ENCODE peak calls at places on chromosome 18, in four cellular contexts. K is HCT116, G is A549, I is IMR-90. L is an unnamed sample.

GRCh38 chr18:63444567-63444966 is 22.3 kb upstream of the VPS4B start:
- ATAC-seq in K (no peak), G (no peak), I (peak), L (peak)

GRCh38 chr18:37364237-37364636 is 201.4 kb downstream of the CELF4 start:
- ATAC-seq in K (no peak), G (no peak), I (no peak), L (no peak)

GRCh38 chr18:77248873-77249582 is 620 bp upstream of the GALR1 start:
- ATAC-seq in K (no peak), G (no peak), I (peak), L (no peak)

GRCh38 chr18:50042611-50043010 is 152.3 kb downstream of the MYO5B start:
- ATAC-seq in K (no peak), G (no peak), I (no peak), L (no peak)

GRCh38 chr18:73742959-73743358 is 404.7 kb downstream of the FBXO15 start:
- ATAC-seq in K (no peak), G (no peak), I (peak), L (no peak)

GRCh38 chr18:48036191-48036590 is 105.7 kb upstream of the SMAD2 start:
- ATAC-seq in K (no peak), G (no peak), I (no peak), L (peak)

GRCh38 chr18:34297287-34297686 is 72.6 kb upstream of the NOL4 start:
- ATAC-seq in K (no peak), G (no peak), I (no peak), L (no peak)

GRCh38 chr18:58762781-58763171 is 91.5 kb downstream of the MALT1 start:
- ATAC-seq in K (no peak), G (no peak), I (no peak), L (no peak)

GRCh38 chr18:57930476-57930875 is 113.5 kb upstream of the NEDD4L start:
- ATAC-seq in K (no peak), G (no peak), I (no peak), L (no peak)

GRCh38 chr18:69945220-69946114 is 2.2 kb downstream of the CD226 start:
- ATAC-seq in K (no peak), G (no peak), I (no peak), L (no peak)

GRCh38 chr18:69949538-69949936 is 1.9 kb upstream of the CD226 start:
- ATAC-seq in K (no peak), G (no peak), I (no peak), L (no peak)

GRCh38 chr18:69948919-69949537 is 1.4 kb upstream of the CD226 start:
- ATAC-seq in K (no peak), G (no peak), I (peak), L (peak)

GRCh38 chr18:69946608-69947155 is 991 bp downstream of the CD226 start:
- ATAC-seq in K (no peak), G (no peak), I (no peak), L (no peak)

GRCh38 chr18:69947361-69948106 is at the start of gene CD226:
- ATAC-seq in K (no peak), G (no peak), I (no peak), L (no peak)
- TF ChIP-seq POLR2A in K (no peak), G (no peak), I (no peak), L (no peak)

DNA sequence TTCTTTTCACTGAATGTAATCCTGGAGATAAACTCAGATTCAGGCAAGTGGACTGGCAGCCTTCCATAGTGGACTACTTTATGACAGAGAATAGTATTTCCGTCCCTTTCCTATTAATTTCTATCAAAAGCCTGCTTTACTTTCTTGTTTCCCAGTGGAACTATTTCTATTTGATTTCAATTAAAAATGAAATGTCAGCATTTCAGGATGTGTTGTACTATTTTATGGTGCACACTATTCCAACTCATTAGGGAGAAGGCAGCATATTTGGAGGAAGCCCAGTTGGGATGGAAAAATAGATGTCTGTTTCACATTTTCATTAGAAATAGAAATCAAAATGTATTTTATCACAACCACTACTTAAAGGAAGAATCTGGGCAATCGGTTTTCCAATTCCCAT is 37.9 kb upstream of the TCF4 start:
- ATAC-seq in K (no peak), G (no peak), I (no peak), L (no peak)
- TF ChIP-seq POLR2A in K (no peak), G (no peak), I (no peak), L (no peak)

DNA sequence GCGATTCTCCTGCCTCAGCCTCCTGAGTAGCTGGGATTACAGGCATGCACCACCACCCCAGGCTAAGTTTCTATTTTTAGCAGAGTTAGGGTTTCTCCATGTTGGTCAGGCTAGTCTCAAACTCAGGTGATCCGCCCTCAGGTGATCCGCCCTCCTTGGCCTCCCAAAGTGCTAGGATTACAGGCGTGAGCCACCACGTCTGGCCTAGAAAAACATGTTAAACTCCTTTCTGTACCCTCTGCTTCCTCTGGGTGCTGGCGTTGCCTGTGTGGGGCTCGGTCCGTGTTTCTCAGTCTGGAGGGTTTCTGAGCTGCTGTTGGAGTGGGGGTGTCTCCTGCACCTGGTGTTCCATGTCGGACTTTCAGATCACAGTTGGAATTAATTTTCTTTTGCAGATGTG is 17.9 kb downstream of the LDLRAD4 start:
- ATAC-seq in K (no peak), G (no peak), I (no peak), L (no peak)
- TF ChIP-seq POLR2A in K (no peak), G (no peak), I (no peak), L (no peak)

GRCh38 chr18:22551536-22552151 is 133.9 kb upstream of the CTAGE1 start:
- ATAC-seq in K (peak), G (no peak), I (peak), L (no peak)
- TF ChIP-seq POLR2A in K (no peak), G (no peak), I (peak), L (no peak)

DNA sequence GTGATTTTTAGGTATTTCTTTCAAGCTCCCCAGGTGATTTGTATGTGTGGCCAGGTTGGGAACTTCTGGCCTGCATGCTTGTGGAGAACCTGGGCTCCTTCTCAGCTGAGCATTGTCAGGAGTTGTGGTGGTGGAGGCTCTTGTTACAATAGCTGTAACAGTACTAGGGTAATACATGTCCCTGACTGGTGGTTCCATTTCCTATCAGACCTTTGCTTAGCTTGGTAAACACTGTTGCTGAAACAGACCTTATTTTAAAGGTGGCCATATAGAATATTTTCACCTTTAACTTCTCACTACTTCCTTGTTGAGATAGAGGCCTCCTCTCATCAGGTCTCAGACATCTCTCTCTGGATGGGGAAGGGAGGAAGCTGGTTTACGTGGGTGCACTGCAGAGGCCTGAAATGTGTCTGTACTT is 79.2 kb downstream of the SETBP1 start:
- ATAC-seq in K (no peak), G (no peak), I (no peak), L (no peak)
- TF ChIP-seq POLR2A in K (no peak), G (no peak), I (no peak), L (no peak)

GRCh38 chr18:26228562-26229260 is 2.5 kb downstream of the TAF4B start:
- ATAC-seq in K (no peak), G (no peak), I (no peak), L (no peak)

GRCh38 chr18:26227051-26227672 is 917 bp downstream of the TAF4B start:
- ATAC-seq in K (no peak), G (peak), I (no peak), L (no peak)

GRCh38 chr18:26225022-26225693 is 1.1 kb upstream of the TAF4B start:
- ATAC-seq in K (no peak), G (no peak), I (no peak), L (no peak)

GRCh38 chr18:26225915-26226228 is 373 bp upstream of the TAF4B start:
- ATAC-seq in K (no peak), G (no peak), I (no peak), L (no peak)

GRCh38 chr18:26226229-26227050 is at the start of gene TAF4B:
- ATAC-seq in K (peak), G (peak), I (peak), L (peak)
- TF ChIP-seq POLR2A in K (peak), G (peak), I (no peak), L (peak)

GRCh38 chr18:21704603-21705364 is at the start of gene ABHD3:
- ATAC-seq in K (peak), G (peak), I (peak), L (peak)
- TF ChIP-seq POLR2A in K (peak), G (peak), I (peak), L (peak)